ENCODE peak calls at places on chromosome 14, in eight cellular contexts. D, S, I, A, U, P, Y and L are unnamed samples.

GRCh38 chr14:92105845-92106094 is 612 bp downstream of the ATXN3 start:
- DNase-seq in D (peak; percentile 83), S (peak; percentile 44), I (peak; percentile 69), A (no peak), U (peak; percentile 78), P (peak; percentile 51), Y (no peak), L (no peak)

GRCh38 chr14:88872976-88873375 is 48.5 kb downstream of the TTC8 start:
- DNase-seq in D (no peak), S (no peak), I (no peak), A (no peak), U (no peak), P (no peak), Y (no peak), L (no peak)

GRCh38 chr14:97719043-97719442 is 921.9 kb downstream of the VRK1 start:
- DNase-seq in D (no peak), S (no peak), I (no peak), A (no peak), U (no peak), P (no peak), Y (no peak), L (no peak)

GRCh38 chr14:92973265-92973797 is 50.4 kb downstream of the CHGA start:
- DNase-seq in D (peak; percentile 94), S (peak; percentile 81), I (peak; percentile 69), A (no peak), U (peak; percentile 97), P (peak; percentile 81), Y (no peak), L (peak; percentile 91)

GRCh38 chr14:54565236-54566151 is 1.4 kb upstream of the SAMD4A start:
- DNase-seq in D (peak; percentile 97), S (peak; percentile 94), I (peak; percentile 87), A (no peak), U (peak; percentile 95), P (peak; percentile 77), Y (peak; percentile 73), L (peak; percentile 89)

GRCh38 chr14:77681196-77682157 is 26.3 kb downstream of the ALKBH1 start:
- DNase-seq in D (no peak), S (peak; percentile 43), I (peak; percentile 48), A (no peak), U (no peak), P (peak; percentile 30), Y (no peak), L (no peak)

GRCh38 chr14:45838597-45838996 is 585.6 kb upstream of the MIS18BP1 start:
- DNase-seq in D (no peak), S (no peak), I (peak; percentile 2), A (no peak), U (no peak), P (peak; percentile 34), Y (no peak), L (no peak)

GRCh38 chr14:94961761-94962575 is 192.1 kb upstream of the GSC start:
- DNase-seq in D (no peak), S (no peak), I (no peak), A (no peak), U (peak; percentile 47), P (no peak), Y (no peak), L (no peak)

GRCh38 chr14:63632932-63633514 is 8.6 kb downstream of the WDR89 start:
- DNase-seq in D (no peak), S (no peak), I (peak; percentile 57), A (no peak), U (no peak), P (peak; percentile 44), Y (no peak), L (no peak)

GRCh38 chr14:45068396-45068795 is 15.5 kb upstream of the PRPF39 start:
- DNase-seq in D (no peak), S (no peak), I (no peak), A (no peak), U (no peak), P (no peak), Y (no peak), L (no peak)

GRCh38 chr14:90986510-90986909 is 73.9 kb downstream of the RPS6KA5 start:
- DNase-seq in D (no peak), S (no peak), I (no peak), A (no peak), U (peak; percentile 50), P (no peak), Y (no peak), L (no peak)

DNA sequence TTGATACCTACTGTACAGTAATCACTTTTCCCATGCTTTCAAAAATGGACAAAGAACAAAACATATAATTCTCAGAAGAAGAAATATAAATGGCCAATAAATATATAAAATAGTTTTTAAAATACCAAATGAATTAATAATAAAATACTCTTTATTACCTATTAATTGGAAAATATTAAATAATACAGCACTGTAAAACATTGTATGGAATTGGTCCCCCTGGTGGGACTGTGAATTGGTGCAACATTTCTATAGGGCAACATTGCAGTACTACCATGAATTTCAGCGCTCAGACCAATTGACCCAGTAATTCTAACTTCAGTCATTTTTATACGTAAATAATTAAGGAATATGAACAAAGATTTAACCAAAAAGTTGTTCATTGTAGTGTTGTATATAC is 162.6 kb downstream of the PELI2 start:
- DNase-seq in D (no peak), S (no peak), I (no peak), A (no peak), U (no peak), P (no peak), Y (no peak), L (no peak)
- TF ChIP-seq CTCF in D (no peak), S (peak; percentile 7), I (peak; percentile 30), A (no peak), U (peak; percentile 66), P (no peak), Y (no peak), L (no peak)

GRCh38 chr14:102786758-102787157 is 9.5 kb downstream of the TRAF3 start:
- DNase-seq in D (no peak), S (no peak), I (peak; percentile 68), A (no peak), U (no peak), P (peak; percentile 41), Y (no peak), L (no peak)

GRCh38 chr14:102789349-102789748 is 12.1 kb downstream of the TRAF3 start:
- DNase-seq in D (no peak), S (no peak), I (no peak), A (no peak), U (no peak), P (no peak), Y (no peak), L (no peak)

GRCh38 chr14:102782974-102783373 is 5.7 kb downstream of the TRAF3 start:
- DNase-seq in D (no peak), S (no peak), I (no peak), A (no peak), U (no peak), P (no peak), Y (no peak), L (no peak)

GRCh38 chr14:102784892-102785597 is 7.8 kb downstream of the TRAF3 start:
- DNase-seq in D (no peak), S (no peak), I (no peak), A (no peak), U (no peak), P (no peak), Y (no peak), L (no peak)

DNA sequence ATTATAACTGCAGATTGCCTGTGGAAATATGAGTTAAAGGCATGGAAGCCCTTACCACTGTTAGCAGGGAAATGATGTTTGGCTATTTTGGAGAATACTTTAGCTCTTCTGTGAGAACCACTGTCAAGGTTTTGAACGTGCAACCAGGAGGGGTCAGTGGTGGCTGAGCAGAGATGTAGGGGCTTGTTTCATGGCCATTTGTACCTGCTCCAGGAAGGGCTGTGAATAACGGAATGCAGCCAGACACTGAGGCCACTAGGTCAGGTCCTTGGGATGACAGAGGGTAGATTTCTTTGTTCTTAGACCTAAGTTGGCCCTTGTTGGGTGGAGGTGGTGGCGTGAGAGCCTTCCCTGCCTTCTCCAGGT is 8.3 kb downstream of the TRAF3 start:
- DNase-seq in D (no peak), S (no peak), I (no peak), A (no peak), U (peak; percentile 69), P (no peak), Y (no peak), L (no peak)
- TF ChIP-seq CTCF in D (no peak), S (no peak), I (no peak), A (no peak), U (peak; percentile 61), P (no peak), Y (no peak), L (peak; percentile 22)

DNA sequence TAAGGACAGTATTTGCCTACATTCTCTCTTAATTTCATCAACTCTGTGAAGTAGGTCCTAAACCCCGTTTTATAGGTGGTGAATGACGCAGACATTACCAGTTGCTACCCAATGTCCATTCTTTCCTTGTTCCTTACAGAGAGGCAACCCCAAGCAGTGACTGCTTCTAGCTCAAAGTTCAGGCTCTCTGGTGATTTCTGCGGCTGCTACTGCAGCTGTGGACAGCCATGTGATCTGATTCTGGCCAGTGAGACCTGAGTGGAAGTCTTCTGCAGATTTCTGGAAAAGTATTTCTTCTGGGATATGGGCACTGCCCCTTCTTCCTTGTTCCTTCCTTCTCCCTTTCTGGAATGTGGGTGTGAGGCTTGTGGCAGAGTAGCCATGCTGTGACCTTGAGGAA is 82.9 kb downstream of the ARF6 start:
- DNase-seq in D (no peak), S (peak; percentile 68), I (no peak), A (no peak), U (no peak), P (no peak), Y (no peak), L (no peak)
- TF ChIP-seq CTCF in D (no peak), S (no peak), I (no peak), A (no peak), U (no peak), P (no peak), Y (no peak), L (no peak)

GRCh38 chr14:50951032-50951431 is 6.7 kb upstream of the PYGL start:
- DNase-seq in D (no peak), S (no peak), I (no peak), A (no peak), U (no peak), P (no peak), Y (no peak), L (no peak)

GRCh38 chr14:50957296-50957695 is 13.0 kb upstream of the PYGL start:
- DNase-seq in D (no peak), S (no peak), I (peak; percentile 76), A (no peak), U (no peak), P (peak; percentile 66), Y (no peak), L (no peak)

GRCh38 chr14:50954811-50955372 is 10.6 kb upstream of the PYGL start:
- DNase-seq in D (no peak), S (no peak), I (peak; percentile 86), A (no peak), U (no peak), P (peak; percentile 67), Y (no peak), L (no peak)

GRCh38 chr14:50953497-50953896 is 9.2 kb upstream of the PYGL start:
- DNase-seq in D (no peak), S (no peak), I (no peak), A (no peak), U (no peak), P (no peak), Y (no peak), L (no peak)

GRCh38 chr14:50955373-50956043 is 11.2 kb upstream of the PYGL start:
- DNase-seq in D (no peak), S (peak; percentile 77), I (peak; percentile 97), A (peak; percentile 93), U (peak; percentile 88), P (peak; percentile 98), Y (peak; percentile 84), L (peak; percentile 83)
- TF ChIP-seq CTCF in D (no peak), S (peak; percentile 27), I (peak; percentile 66), A (peak; percentile 70), U (peak; percentile 62), P (peak; percentile 48), Y (peak; percentile 63), L (peak; percentile 67)